ENCODE peak calls at places on chromosomes 1 and 21, in four cellular contexts. G is cardiac muscle cell, V is Calu3, N is left ventricle myocardium inferior. U is an unnamed sample.

GRCh38 chr1:226735576-226735975 is 3.5 kb downstream of the ITPKB start:
- DNase-seq in G (no peak), V (no peak), N (no peak), U (no peak)

GRCh38 chr1:164617607-164618564 is 58.9 kb downstream of the PBX1 start:
- DNase-seq in G (peak; percentile 34), V (peak; percentile 54), N (no peak), U (peak; percentile 17)

GRCh38 chr1:113669988-113670387 is 89.3 kb downstream of the PHTF1 start:
- DNase-seq in G (no peak), V (no peak), N (no peak), U (no peak)

GRCh38 chr21:42567181-42567560 is 53.5 kb downstream of the SLC37A1 start:
- DNase-seq in G (no peak), V (no peak), N (no peak), U (no peak)

GRCh38 chr1:41773144-41773571 is 145.6 kb downstream of the HIVEP3 start:
- DNase-seq in G (peak; percentile 89), V (peak; percentile 8), N (no peak), U (no peak)

GRCh38 chr1:197150336-197151005 is 4.0 kb upstream of the ASPM start:
- DNase-seq in G (no peak), V (no peak), N (no peak), U (no peak)

GRCh38 chr21:31750843-31751242 is 18.9 kb upstream of the SCAF4 start:
- DNase-seq in G (no peak), V (no peak), N (no peak), U (no peak)

GRCh38 chr1:202852163-202852904 is 36.6 kb downstream of the RABIF start:
- DNase-seq in G (peak; percentile 80), V (peak; percentile 62), N (no peak), U (peak; percentile 47)

GRCh38 chr1:161285519-161285918 is 24.2 kb downstream of the MPZ start:
- DNase-seq in G (no peak), V (no peak), N (no peak), U (no peak)

GRCh38 chr1:169809370-169810095 is 14.8 kb upstream of the METTL18 start:
- DNase-seq in G (peak; percentile 61), V (peak; percentile 35), N (no peak), U (peak; percentile 20)

GRCh38 chr1:184158911-184159701 is 107.6 kb downstream of the TSEN15 start:
- DNase-seq in G (no peak), V (no peak), N (no peak), U (no peak)

GRCh38 chr21:35503646-35504045 is 454.5 kb upstream of the RUNX1 start:
- DNase-seq in G (peak; percentile 80), V (no peak), N (no peak), U (no peak)

GRCh38 chr1:63818567-63819340 is 44.9 kb downstream of the ROR1 start:
- DNase-seq in G (no peak), V (no peak), N (no peak), U (no peak)

GRCh38 chr1:51615780-51616291 is 1.1 kb upstream of the OSBPL9 start:
- DNase-seq in G (no peak), V (no peak), N (no peak), U (no peak)

GRCh38 chr21:41439245-41439644 is 13.2 kb downstream of the MX1 start:
- DNase-seq in G (no peak), V (no peak), N (no peak), U (no peak)

GRCh38 chr1:70195342-70195741 is 10.0 kb downstream of the LRRC40 start:
- DNase-seq in G (no peak), V (no peak), N (no peak), U (no peak)

GRCh38 chr1:170729608-170730378 is 65.9 kb downstream of the PRRX1 start:
- DNase-seq in G (peak; percentile 76), V (no peak), N (peak; percentile 15), U (no peak)

GRCh38 chr1:111249960-111250359 is 22.4 kb downstream of the CHI3L2 start:
- DNase-seq in G (no peak), V (no peak), N (no peak), U (no peak)

GRCh38 chr1:97353094-97353493 is 567.7 kb downstream of the DPYD start:
- DNase-seq in G (no peak), V (no peak), N (no peak), U (no peak)

GRCh38 chr1:212607206-212607923 is 1.2 kb upstream of the ATF3 start:
- DNase-seq in G (no peak), V (peak; percentile 31), N (peak; percentile 25), U (no peak)

GRCh38 chr1:230682882-230683610 is 30.9 kb downstream of the AGT start:
- DNase-seq in G (peak; percentile 6), V (no peak), N (no peak), U (no peak)

GRCh38 chr1:165306543-165307434 is 49.7 kb downstream of the LMX1A start:
- DNase-seq in G (no peak), V (no peak), N (no peak), U (no peak)

GRCh38 chr1:212467843-212468482 is 35.2 kb downstream of the NENF start:
- DNase-seq in G (no peak), V (peak; percentile 40), N (no peak), U (no peak)

GRCh38 chr1:59605184-59605583 is 209.6 kb upstream of the HOOK1 start:
- DNase-seq in G (no peak), V (no peak), N (no peak), U (no peak)

GRCh38 chr21:45347048-45347711 is 57.8 kb upstream of the COL18A1 start:
- DNase-seq in G (no peak), V (no peak), N (no peak), U (no peak)

GRCh38 chr1:226425431-226426031 is 17.6 kb upstream of the PARP1 start:
- DNase-seq in G (no peak), V (no peak), N (no peak), U (no peak)

GRCh38 chr1:97047412-97047793 is 325.8 kb downstream of the PTBP2 start:
- DNase-seq in G (no peak), V (no peak), N (no peak), U (no peak)

GRCh38 chr1:1144122-1144842 is 28.4 kb upstream of the C1orf159 start:
- DNase-seq in G (no peak), V (no peak), N (no peak), U (no peak)

GRCh38 chr21:36321325-36322082 is 1.5 kb downstream of the MORC3 start:
- DNase-seq in G (peak; percentile 18), V (no peak), N (no peak), U (peak; percentile 9)

GRCh38 chr1:99506631-99507030 is 139.3 kb upstream of the PALMD start:
- DNase-seq in G (no peak), V (no peak), N (no peak), U (no peak)

GRCh38 chr21:40120944-40121575 is 253.8 kb downstream of the PCP4 start:
- DNase-seq in G (peak; percentile 4), V (no peak), N (no peak), U (no peak)
- TF ChIP-seq CTCF in G (peak; percentile 41), V (peak; percentile 32), N (peak; percentile 81), U (peak; percentile 96)

DNA sequence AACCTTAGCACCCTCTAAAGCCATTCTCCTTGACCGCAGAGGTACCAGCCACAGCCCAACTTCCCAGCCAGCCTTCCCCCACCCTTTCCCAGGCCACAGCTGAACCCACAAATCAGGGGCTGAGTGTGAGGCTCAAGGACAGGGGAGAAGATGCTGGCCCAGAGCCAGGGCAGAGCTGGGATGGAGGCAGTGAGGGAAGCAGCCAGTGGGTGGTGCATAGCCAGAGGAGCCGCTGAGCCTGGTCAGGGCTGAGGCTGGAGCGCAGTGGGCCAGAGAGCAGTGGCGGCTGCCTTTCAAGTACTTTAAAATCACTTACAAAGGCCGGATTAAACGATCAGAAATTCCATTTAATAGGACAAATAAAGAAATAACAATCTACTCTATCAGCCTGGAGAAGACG is 36.3 kb downstream of the DMAP1 start:
- DNase-seq in G (peak; percentile 12), V (no peak), N (no peak), U (no peak)
- TF ChIP-seq CTCF in G (no peak), V (no peak), N (no peak), U (no peak)

DNA sequence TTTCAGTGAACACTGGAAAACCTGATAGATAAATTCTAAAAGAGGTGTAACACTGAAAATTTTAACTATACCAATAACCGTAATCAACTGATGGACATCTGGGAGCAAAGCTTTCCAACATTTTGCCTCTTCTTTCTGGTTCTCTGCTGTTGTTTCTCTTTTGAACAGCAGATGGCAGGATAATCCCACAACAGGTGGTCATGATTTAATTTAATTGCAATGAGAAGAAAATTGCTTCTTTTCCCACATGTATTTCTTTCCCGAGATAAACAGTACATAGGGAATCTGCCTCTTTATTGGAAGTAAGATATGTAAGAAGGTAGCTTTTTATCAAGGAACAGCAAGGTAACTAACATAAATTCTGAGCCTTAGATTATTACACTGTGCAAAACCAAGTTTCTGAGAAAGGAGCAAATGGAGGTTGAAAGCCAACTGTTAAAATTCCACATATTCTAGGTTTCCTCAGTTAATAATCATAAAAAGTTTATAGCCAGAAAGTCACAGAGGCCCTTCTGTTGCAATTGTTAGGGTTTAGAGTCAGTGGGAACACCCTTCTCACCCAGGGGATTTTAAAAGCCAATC is 72.9 kb downstream of the RPS6KA1 start:
- DNase-seq in G (peak; percentile 76), V (peak; percentile 45), N (no peak), U (peak; percentile 51)
- TF ChIP-seq CTCF in G (peak; percentile 71), V (peak; percentile 47), N (peak; percentile 94), U (peak; percentile 95)

GRCh38 chr1:174696026-174696821 is 248.5 kb downstream of the GPR52 start:
- DNase-seq in G (no peak), V (no peak), N (no peak), U (no peak)

GRCh38 chr1:174693085-174693484 is 245.3 kb downstream of the GPR52 start:
- DNase-seq in G (peak; percentile 2), V (no peak), N (no peak), U (no peak)

GRCh38 chr1:174690266-174690665 is 242.5 kb downstream of the GPR52 start:
- DNase-seq in G (no peak), V (no peak), N (no peak), U (no peak)

GRCh38 chr1:174689524-174689923 is 241.8 kb downstream of the GPR52 start:
- DNase-seq in G (no peak), V (no peak), N (no peak), U (no peak)

GRCh38 chr1:174692313-174692712 is 244.5 kb downstream of the GPR52 start:
- DNase-seq in G (peak; percentile 50), V (no peak), N (no peak), U (no peak)
- TF ChIP-seq CTCF in G (no peak), V (no peak), N (no peak), U (peak; percentile 35)

DNA sequence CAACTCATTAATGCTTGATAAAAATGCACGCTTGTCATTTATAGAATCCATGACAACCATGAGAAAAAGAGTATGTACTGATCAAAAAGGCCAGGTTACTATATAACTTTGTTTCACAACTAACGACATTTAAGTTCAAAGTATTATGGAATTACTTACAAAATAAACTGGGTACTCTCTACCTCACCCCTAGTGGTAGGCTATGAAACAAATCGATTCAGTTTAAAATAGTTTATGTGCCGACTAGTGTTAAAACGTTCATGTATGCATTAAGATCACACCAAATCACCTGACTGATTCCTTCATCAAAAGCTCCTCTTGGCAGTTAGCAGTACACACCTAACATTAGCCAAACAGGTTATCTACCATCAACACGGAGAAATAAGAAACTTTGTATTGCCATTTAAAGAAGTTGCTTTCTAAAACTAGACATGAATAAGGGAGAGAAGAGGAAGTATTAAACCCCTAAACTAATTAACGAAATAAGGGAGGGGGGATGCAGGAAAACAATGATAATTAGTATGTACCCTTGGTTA is 137.1 kb downstream of the AKT3 start:
- DNase-seq in G (peak; percentile 34), V (no peak), N (no peak), U (no peak)
- TF ChIP-seq CTCF in G (peak; percentile 36), V (peak; percentile 52), N (peak; percentile 31), U (peak; percentile 56)

U was measured in neural crest cell.